ENCODE peak calls at places on chromosomes 16 and 17, in five cellular contexts. Z, A, S, G and U are unnamed samples.

GRCh38 chr16:77548766-77549165 is 113.9 kb upstream of the ADAMTS18 start:
- DNase-seq in Z (no peak), A (no peak), S (no peak), G (no peak), U (peak; percentile 28)

GRCh38 chr17:8861482-8862181 is 5.8 kb downstream of the PIK3R6 start:
- DNase-seq in Z (no peak), A (no peak), S (no peak), G (no peak), U (no peak)

GRCh38 chr17:40687106-40687505 is 16.4 kb downstream of the KRT24 start:
- DNase-seq in Z (no peak), A (no peak), S (no peak), G (no peak), U (no peak)

GRCh38 chr17:40450175-40450574 is 6.9 kb downstream of the IGFBP4 start:
- DNase-seq in Z (no peak), A (peak; percentile 59), S (peak; percentile 49), G (peak; percentile 46), U (peak; percentile 66)

GRCh38 chr17:7313890-7314718 is 1.1 kb downstream of the GPS2 start:
- DNase-seq in Z (no peak), A (no peak), S (peak; percentile 62), G (no peak), U (peak; percentile 73)

GRCh38 chr17:51015145-51015558 is 105.5 kb downstream of the SPAG9 start:
- DNase-seq in Z (peak; percentile 72), A (no peak), S (no peak), G (no peak), U (no peak)

GRCh38 chr17:68381076-68381900 is 76.0 kb downstream of the WIPI1 start:
- DNase-seq in Z (peak; percentile 92), A (peak; percentile 81), S (peak; percentile 98), G (peak; percentile 23), U (peak; percentile 100)

GRCh38 chr17:2295575-2295974 is 8.0 kb downstream of the SMG6 start:
- DNase-seq in Z (no peak), A (no peak), S (no peak), G (no peak), U (no peak)

GRCh38 chr17:79171152-79171551 is 96.5 kb downstream of the ENGASE start:
- DNase-seq in Z (no peak), A (no peak), S (no peak), G (no peak), U (no peak)

GRCh38 chr16:78770353-78771091 is 671.1 kb downstream of the WWOX start:
- DNase-seq in Z (no peak), A (peak; percentile 51), S (no peak), G (peak; percentile 83), U (no peak)

GRCh38 chr16:89153848-89154271 is 17.7 kb upstream of the CDH15 start:
- DNase-seq in Z (no peak), A (no peak), S (no peak), G (no peak), U (no peak)

GRCh38 chr17:75864448-75864871 is 9.3 kb upstream of the WBP2 start:
- DNase-seq in Z (peak; percentile 75), A (peak; percentile 84), S (peak; percentile 41), G (peak; percentile 37), U (peak; percentile 86)

GRCh38 chr16:84048306-84048705 is 5.7 kb upstream of the SLC38A8 start:
- DNase-seq in Z (no peak), A (no peak), S (no peak), G (no peak), U (peak; percentile 6)

GRCh38 chr16:15493416-15494181 is 59.2 kb downstream of the BMERB1 start:
- DNase-seq in Z (peak; percentile 94), A (peak; percentile 69), S (peak; percentile 53), G (no peak), U (peak; percentile 51)

GRCh38 chr16:81429045-81429521 is 15.5 kb upstream of the CMIP start:
- DNase-seq in Z (no peak), A (no peak), S (peak; percentile 62), G (no peak), U (peak; percentile 78)

GRCh38 chr17:1606352-1606985 is 22.2 kb downstream of the SLC43A2 start:
- DNase-seq in Z (no peak), A (no peak), S (no peak), G (peak; percentile 60), U (no peak)